ENCODE peak calls at places on chromosome 16, in five cellular contexts. One of them, this sample, is unnamed.

GRCh38 chr16:57735755-57736418 is at the start of gene KATNB1:
- DNase-seq in stimulated activated CD4-positive, alpha-beta T cell treated with anti-CD3 and anti-CD28 coated beads, Interleukin-4, amount 100 ng/mL, for 4 hours: no peak
- DNase-seq in colonic mucosa: peak; percentile 33
- DNase-seq in posterior cingulate gyrus: no peak
- DNase-seq in HFF-Myc: no peak
- DNase-seq in this sample: no peak

GRCh38 chr16:73037331-73037745 is 10.6 kb downstream of the ZFHX3 start:
- DNase-seq in stimulated activated CD4-positive, alpha-beta T cell treated with anti-CD3 and anti-CD28 coated beads, Interleukin-4, amount 100 ng/mL, for 4 hours: no peak
- DNase-seq in colonic mucosa: no peak
- DNase-seq in posterior cingulate gyrus: no peak
- DNase-seq in HFF-Myc: no peak
- DNase-seq in this sample: no peak

GRCh38 chr16:11780988-11781680 is 15.9 kb downstream of the ZC3H7A start:
- DNase-seq in stimulated activated CD4-positive, alpha-beta T cell treated with anti-CD3 and anti-CD28 coated beads, Interleukin-4, amount 100 ng/mL, for 4 hours: no peak
- DNase-seq in colonic mucosa: no peak
- DNase-seq in posterior cingulate gyrus: no peak
- DNase-seq in HFF-Myc: no peak
- DNase-seq in this sample: no peak

GRCh38 chr16:48609453-48610023 is 442 bp downstream of the N4BP1 start:
- DNase-seq in stimulated activated CD4-positive, alpha-beta T cell treated with anti-CD3 and anti-CD28 coated beads, Interleukin-4, amount 100 ng/mL, for 4 hours: no peak
- DNase-seq in colonic mucosa: peak; percentile 56
- DNase-seq in posterior cingulate gyrus: peak; percentile 34
- DNase-seq in HFF-Myc: no peak
- DNase-seq in this sample: peak; percentile 79

GRCh38 chr16:62665269-62665668 is 629.0 kb upstream of the CDH8 start:
- DNase-seq in stimulated activated CD4-positive, alpha-beta T cell treated with anti-CD3 and anti-CD28 coated beads, Interleukin-4, amount 100 ng/mL, for 4 hours: no peak
- DNase-seq in colonic mucosa: no peak
- DNase-seq in posterior cingulate gyrus: peak; percentile 46
- DNase-seq in HFF-Myc: no peak
- DNase-seq in this sample: no peak

GRCh38 chr16:67120025-67120424 is 10.3 kb downstream of the PHAF1 start:
- DNase-seq in stimulated activated CD4-positive, alpha-beta T cell treated with anti-CD3 and anti-CD28 coated beads, Interleukin-4, amount 100 ng/mL, for 4 hours: no peak
- DNase-seq in colonic mucosa: no peak
- DNase-seq in posterior cingulate gyrus: no peak
- DNase-seq in HFF-Myc: no peak
- DNase-seq in this sample: no peak

GRCh38 chr16:68490829-68491575 is 42.7 kb upstream of the SMPD3 start:
- DNase-seq in stimulated activated CD4-positive, alpha-beta T cell treated with anti-CD3 and anti-CD28 coated beads, Interleukin-4, amount 100 ng/mL, for 4 hours: no peak
- DNase-seq in colonic mucosa: peak; percentile 81
- DNase-seq in posterior cingulate gyrus: no peak
- DNase-seq in HFF-Myc: no peak
- DNase-seq in this sample: peak; percentile 87

GRCh38 chr16:54655171-54655590 is 275.5 kb upstream of the IRX5 start:
- DNase-seq in stimulated activated CD4-positive, alpha-beta T cell treated with anti-CD3 and anti-CD28 coated beads, Interleukin-4, amount 100 ng/mL, for 4 hours: no peak
- DNase-seq in colonic mucosa: no peak
- DNase-seq in posterior cingulate gyrus: no peak
- DNase-seq in HFF-Myc: no peak
- DNase-seq in this sample: peak; percentile 15

GRCh38 chr16:25707982-25708583 is 16.3 kb downstream of the HS3ST4 start:
- DNase-seq in stimulated activated CD4-positive, alpha-beta T cell treated with anti-CD3 and anti-CD28 coated beads, Interleukin-4, amount 100 ng/mL, for 4 hours: no peak
- DNase-seq in colonic mucosa: peak; percentile 22
- DNase-seq in posterior cingulate gyrus: no peak
- DNase-seq in HFF-Myc: peak; percentile 1
- DNase-seq in this sample: peak; percentile 58

GRCh38 chr16:23650674-23651073 is 9.4 kb downstream of the DCTN5 start:
- DNase-seq in stimulated activated CD4-positive, alpha-beta T cell treated with anti-CD3 and anti-CD28 coated beads, Interleukin-4, amount 100 ng/mL, for 4 hours: no peak
- DNase-seq in colonic mucosa: no peak
- DNase-seq in posterior cingulate gyrus: no peak
- DNase-seq in HFF-Myc: no peak
- DNase-seq in this sample: no peak

GRCh38 chr16:68401871-68402747 is 46.2 kb downstream of the SMPD3 start:
- DNase-seq in stimulated activated CD4-positive, alpha-beta T cell treated with anti-CD3 and anti-CD28 coated beads, Interleukin-4, amount 100 ng/mL, for 4 hours: no peak
- DNase-seq in colonic mucosa: no peak
- DNase-seq in posterior cingulate gyrus: no peak
- DNase-seq in HFF-Myc: no peak
- DNase-seq in this sample: no peak

GRCh38 chr16:50265260-50265659 is 1.1 kb upstream of the ADCY7 start:
- DNase-seq in stimulated activated CD4-positive, alpha-beta T cell treated with anti-CD3 and anti-CD28 coated beads, Interleukin-4, amount 100 ng/mL, for 4 hours: no peak
- DNase-seq in colonic mucosa: peak; percentile 55
- DNase-seq in posterior cingulate gyrus: no peak
- DNase-seq in HFF-Myc: no peak
- DNase-seq in this sample: peak; percentile 14

GRCh38 chr16:85418978-85419491 is 194.1 kb upstream of the GSE1 start:
- DNase-seq in stimulated activated CD4-positive, alpha-beta T cell treated with anti-CD3 and anti-CD28 coated beads, Interleukin-4, amount 100 ng/mL, for 4 hours: no peak
- DNase-seq in colonic mucosa: no peak
- DNase-seq in posterior cingulate gyrus: no peak
- DNase-seq in HFF-Myc: no peak
- DNase-seq in this sample: no peak

GRCh38 chr16:77385481-77385880 is 49.4 kb downstream of the ADAMTS18 start:
- DNase-seq in stimulated activated CD4-positive, alpha-beta T cell treated with anti-CD3 and anti-CD28 coated beads, Interleukin-4, amount 100 ng/mL, for 4 hours: no peak
- DNase-seq in colonic mucosa: no peak
- DNase-seq in posterior cingulate gyrus: no peak
- DNase-seq in HFF-Myc: no peak
- DNase-seq in this sample: no peak

GRCh38 chr16:1794221-1794871 is 841 bp upstream of the IGFALS start:
- DNase-seq in stimulated activated CD4-positive, alpha-beta T cell treated with anti-CD3 and anti-CD28 coated beads, Interleukin-4, amount 100 ng/mL, for 4 hours: no peak
- DNase-seq in colonic mucosa: peak; percentile 12
- DNase-seq in posterior cingulate gyrus: no peak
- DNase-seq in HFF-Myc: no peak
- DNase-seq in this sample: peak; percentile 70

GRCh38 chr16:57619606-57620315 is 8.7 kb upstream of the ADGRG1 start:
- DNase-seq in stimulated activated CD4-positive, alpha-beta T cell treated with anti-CD3 and anti-CD28 coated beads, Interleukin-4, amount 100 ng/mL, for 4 hours: no peak
- DNase-seq in colonic mucosa: peak; percentile 92
- DNase-seq in posterior cingulate gyrus: peak; percentile 2
- DNase-seq in HFF-Myc: no peak
- DNase-seq in this sample: peak; percentile 87

GRCh38 chr16:76345093-76345735 is 68.0 kb downstream of the CNTNAP4 start:
- DNase-seq in stimulated activated CD4-positive, alpha-beta T cell treated with anti-CD3 and anti-CD28 coated beads, Interleukin-4, amount 100 ng/mL, for 4 hours: no peak
- DNase-seq in colonic mucosa: no peak
- DNase-seq in posterior cingulate gyrus: no peak
- DNase-seq in HFF-Myc: no peak
- DNase-seq in this sample: peak; percentile 10

GRCh38 chr16:69727916-69728270 is 1.5 kb upstream of the NQO1 start:
- DNase-seq in stimulated activated CD4-positive, alpha-beta T cell treated with anti-CD3 and anti-CD28 coated beads, Interleukin-4, amount 100 ng/mL, for 4 hours: no peak
- DNase-seq in colonic mucosa: no peak
- DNase-seq in posterior cingulate gyrus: peak; percentile 32
- DNase-seq in HFF-Myc: no peak
- DNase-seq in this sample: no peak

GRCh38 chr16:4364196-4365013 is 7.2 kb upstream of the VASN start:
- DNase-seq in stimulated activated CD4-positive, alpha-beta T cell treated with anti-CD3 and anti-CD28 coated beads, Interleukin-4, amount 100 ng/mL, for 4 hours: no peak
- DNase-seq in colonic mucosa: no peak
- DNase-seq in posterior cingulate gyrus: no peak
- DNase-seq in HFF-Myc: no peak
- DNase-seq in this sample: no peak

GRCh38 chr16:68367034-68367433 is 56.2 kb downstream of the PRMT7 start:
- DNase-seq in stimulated activated CD4-positive, alpha-beta T cell treated with anti-CD3 and anti-CD28 coated beads, Interleukin-4, amount 100 ng/mL, for 4 hours: peak; percentile 24
- DNase-seq in colonic mucosa: peak; percentile 72
- DNase-seq in posterior cingulate gyrus: no peak
- DNase-seq in HFF-Myc: no peak
- DNase-seq in this sample: peak; percentile 60

GRCh38 chr16:27245276-27246231 is 23.0 kb downstream of the NSMCE1 start:
- DNase-seq in stimulated activated CD4-positive, alpha-beta T cell treated with anti-CD3 and anti-CD28 coated beads, Interleukin-4, amount 100 ng/mL, for 4 hours: no peak
- DNase-seq in colonic mucosa: no peak
- DNase-seq in posterior cingulate gyrus: no peak
- DNase-seq in HFF-Myc: no peak
- DNase-seq in this sample: no peak

GRCh38 chr16:83762141-83763024 is 45.4 kb upstream of the HSBP1 start:
- DNase-seq in stimulated activated CD4-positive, alpha-beta T cell treated with anti-CD3 and anti-CD28 coated beads, Interleukin-4, amount 100 ng/mL, for 4 hours: no peak
- DNase-seq in colonic mucosa: no peak
- DNase-seq in posterior cingulate gyrus: peak; percentile 23
- DNase-seq in HFF-Myc: no peak
- DNase-seq in this sample: no peak

GRCh38 chr16:372584-372983 is 2.2 kb upstream of the MRPL28 start:
- DNase-seq in stimulated activated CD4-positive, alpha-beta T cell treated with anti-CD3 and anti-CD28 coated beads, Interleukin-4, amount 100 ng/mL, for 4 hours: no peak
- DNase-seq in colonic mucosa: no peak
- DNase-seq in posterior cingulate gyrus: no peak
- DNase-seq in HFF-Myc: no peak
- DNase-seq in this sample: no peak

GRCh38 chr16:54939537-54940278 is 9.0 kb downstream of the IRX5 start:
- DNase-seq in stimulated activated CD4-positive, alpha-beta T cell treated with anti-CD3 and anti-CD28 coated beads, Interleukin-4, amount 100 ng/mL, for 4 hours: no peak
- DNase-seq in colonic mucosa: no peak
- DNase-seq in posterior cingulate gyrus: no peak
- DNase-seq in HFF-Myc: no peak
- DNase-seq in this sample: no peak

GRCh38 chr16:11715246-11715947 is 27.3 kb downstream of the TXNDC11 start:
- DNase-seq in stimulated activated CD4-positive, alpha-beta T cell treated with anti-CD3 and anti-CD28 coated beads, Interleukin-4, amount 100 ng/mL, for 4 hours: no peak
- DNase-seq in colonic mucosa: no peak
- DNase-seq in posterior cingulate gyrus: no peak
- DNase-seq in HFF-Myc: no peak
- DNase-seq in this sample: no peak

GRCh38 chr16:9099131-9099625 is 7.7 kb downstream of the HAPSTR1 start:
- DNase-seq in stimulated activated CD4-positive, alpha-beta T cell treated with anti-CD3 and anti-CD28 coated beads, Interleukin-4, amount 100 ng/mL, for 4 hours: no peak
- DNase-seq in colonic mucosa: peak; percentile 40
- DNase-seq in posterior cingulate gyrus: no peak
- DNase-seq in HFF-Myc: no peak
- DNase-seq in this sample: no peak

GRCh38 chr16:80931985-80932720 is 74.5 kb downstream of the CMC2 start:
- DNase-seq in stimulated activated CD4-positive, alpha-beta T cell treated with anti-CD3 and anti-CD28 coated beads, Interleukin-4, amount 100 ng/mL, for 4 hours: peak; percentile 7
- DNase-seq in colonic mucosa: peak; percentile 53
- DNase-seq in posterior cingulate gyrus: peak; percentile 23
- DNase-seq in HFF-Myc: no peak
- DNase-seq in this sample: peak; percentile 74

GRCh38 chr16:85986931-85987749 is 88.2 kb downstream of the IRF8 start:
- DNase-seq in stimulated activated CD4-positive, alpha-beta T cell treated with anti-CD3 and anti-CD28 coated beads, Interleukin-4, amount 100 ng/mL, for 4 hours: peak; percentile 62
- DNase-seq in colonic mucosa: peak; percentile 49
- DNase-seq in posterior cingulate gyrus: no peak
- DNase-seq in HFF-Myc: no peak
- DNase-seq in this sample: no peak

GRCh38 chr16:9843424-9844013 is 338.7 kb downstream of the GRIN2A start:
- DNase-seq in stimulated activated CD4-positive, alpha-beta T cell treated with anti-CD3 and anti-CD28 coated beads, Interleukin-4, amount 100 ng/mL, for 4 hours: no peak
- DNase-seq in colonic mucosa: no peak
- DNase-seq in posterior cingulate gyrus: no peak
- DNase-seq in HFF-Myc: no peak
- DNase-seq in this sample: no peak

GRCh38 chr16:7867831-7868230 is 535.2 kb downstream of the RBFOX1 start:
- DNase-seq in stimulated activated CD4-positive, alpha-beta T cell treated with anti-CD3 and anti-CD28 coated beads, Interleukin-4, amount 100 ng/mL, for 4 hours: no peak
- DNase-seq in colonic mucosa: no peak
- DNase-seq in posterior cingulate gyrus: no peak
- DNase-seq in HFF-Myc: no peak
- DNase-seq in this sample: no peak

GRCh38 chr16:29744541-29745101 is 1.2 kb downstream of the C16orf54 start:
- DNase-seq in stimulated activated CD4-positive, alpha-beta T cell treated with anti-CD3 and anti-CD28 coated beads, Interleukin-4, amount 100 ng/mL, for 4 hours: no peak
- DNase-seq in colonic mucosa: no peak
- DNase-seq in posterior cingulate gyrus: no peak
- DNase-seq in HFF-Myc: no peak
- DNase-seq in this sample: no peak

GRCh38 chr16:16188827-16189226 is 34.5 kb downstream of the ABCC6 start:
- DNase-seq in stimulated activated CD4-positive, alpha-beta T cell treated with anti-CD3 and anti-CD28 coated beads, Interleukin-4, amount 100 ng/mL, for 4 hours: no peak
- DNase-seq in colonic mucosa: no peak
- DNase-seq in posterior cingulate gyrus: no peak
- DNase-seq in HFF-Myc: no peak
- DNase-seq in this sample: no peak

GRCh38 chr16:25501530-25502255 is 190.1 kb upstream of the HS3ST4 start:
- DNase-seq in stimulated activated CD4-positive, alpha-beta T cell treated with anti-CD3 and anti-CD28 coated beads, Interleukin-4, amount 100 ng/mL, for 4 hours: no peak
- DNase-seq in colonic mucosa: no peak
- DNase-seq in posterior cingulate gyrus: no peak
- DNase-seq in HFF-Myc: no peak
- DNase-seq in this sample: no peak

This sample was measured in hepatocyte.